ENCODE peak calls at places on chromosomes 7 and 10, in six cellular contexts. H is naive thymus-derived CD4-positive, alpha-beta T cell; L is mucosa of gallbladder; C is T-helper 9 cell; J is iPS DF 19.7; U is fibroblast of lung. B is an unnamed sample.
A peak's percentile ranks its signal among the peaks of the same experiment; 100 is the strongest.

GRCh38 chr7:143345428-143345900 is 17.0 kb downstream of the FAM131B start:
- DNase-seq in H (peak; percentile 31), L (peak; percentile 67), C (peak; percentile 49), J (peak; percentile 77), U (peak; percentile 49), B (no peak)

GRCh38 chr10:28875535-28876208 is 198.4 kb downstream of the BAMBI start:
- DNase-seq in H (no peak), L (no peak), C (no peak), J (peak; percentile 38), U (no peak), B (no peak)

GRCh38 chr7:139687206-139687954 is 90.4 kb downstream of the HIPK2 start:
- DNase-seq in H (no peak), L (no peak), C (no peak), J (no peak), U (no peak), B (no peak)

GRCh38 chr10:15344876-15345285 is 26.2 kb downstream of the FAM171A1 start:
- DNase-seq in H (no peak), L (no peak), C (no peak), J (no peak), U (peak; percentile 80), B (no peak)

GRCh38 chr10:49605939-49606509 is 4.1 kb upstream of the SLC18A3 start:
- DNase-seq in H (no peak), L (no peak), C (no peak), J (no peak), U (no peak), B (peak; percentile 50)

GRCh38 chr7:66043681-66044497 is 31.7 kb upstream of the ASL start:
- DNase-seq in H (no peak), L (peak; percentile 41), C (peak; percentile 8), J (peak; percentile 17), U (peak; percentile 8), B (no peak)

GRCh38 chr10:52423369-52423768 is 109.3 kb downstream of the DKK1 start:
- DNase-seq in H (no peak), L (no peak), C (no peak), J (no peak), U (no peak), B (no peak)

GRCh38 chr7:11552676-11553075 is 279.3 kb downstream of the THSD7A start:
- DNase-seq in H (no peak), L (no peak), C (no peak), J (no peak), U (no peak), B (no peak)

GRCh38 chr10:61280303-61280702 is 172.9 kb downstream of the TMEM26 start:
- DNase-seq in H (no peak), L (no peak), C (no peak), J (no peak), U (no peak), B (no peak)

GRCh38 chr10:25393621-25394020 is 218.8 kb downstream of the GPR158 start:
- DNase-seq in H (no peak), L (no peak), C (no peak), J (no peak), U (no peak), B (no peak)

GRCh38 chr7:99146979-99147378 is 3.1 kb upstream of the SMURF1 start:
- DNase-seq in H (no peak), L (no peak), C (no peak), J (no peak), U (no peak), B (no peak)

GRCh38 chr7:108358553-108358952 is 97.7 kb downstream of the NRCAM start:
- DNase-seq in H (no peak), L (peak; percentile 67), C (no peak), J (no peak), U (peak; percentile 90), B (no peak)